ENCODE peak calls at places on chromosomes 16 and 17, in seven cellular contexts. P is HCEC 1CT; X is GM12892; H is lung; D is psoas muscle; C is effector CD4-positive, alpha-beta T cell; Z is EH. M is an unnamed sample.

GRCh38 chr17:3754458-3755334 is 31.0 kb downstream of the HASPIN start:
- DNase-seq in Z (no peak), C (peak), X (peak), P (no peak), H (peak), D (no peak), M (peak)

GRCh38 chr17:77831497-77832179 is 126.9 kb upstream of the TNRC6C start:
- DNase-seq in C (no peak), D (peak), Z (peak), P (peak), X (no peak), H (no peak), M (no peak)

GRCh38 chr17:27577884-27578717 is 52.9 kb upstream of the LGALS9 start:
- DNase-seq in H (no peak), D (no peak), Z (peak), P (no peak), C (no peak), X (no peak), M (no peak)

GRCh38 chr17:351436-351713 is 1.2 kb downstream of the RPH3AL start:
- DNase-seq in C (no peak), X (no peak), D (no peak), Z (no peak), H (no peak), P (no peak), M (no peak)

GRCh38 chr16:525520-526180 is 1.9 kb upstream of the CAPN15 start:
- DNase-seq in D (no peak), X (no peak), H (no peak), Z (peak), P (peak), C (peak), M (peak)

GRCh38 chr17:45110676-45111611 is 21.4 kb downstream of the PLCD3 start:
- DNase-seq in P (no peak), C (no peak), D (peak), H (no peak), Z (peak), X (no peak), M (no peak)

GRCh38 chr17:8556074-8556473 is 74.5 kb downstream of the MYH10 start:
- DNase-seq in H (no peak), X (no peak), C (no peak), D (no peak), P (no peak), Z (peak), M (no peak)

GRCh38 chr16:27547134-27547533 is 2.6 kb downstream of the GTF3C1 start:
- DNase-seq in H (no peak), C (no peak), P (peak), D (no peak), X (no peak), Z (peak), M (no peak)

GRCh38 chr17:77433385-77434135 is 292.8 kb downstream of the SEC14L1 start:
- DNase-seq in P (no peak), C (no peak), Z (peak), D (no peak), H (no peak), X (no peak), M (no peak)

GRCh38 chr16:67001159-67001486 is 12.7 kb downstream of the CES4A start:
- DNase-seq in D (no peak), Z (no peak), C (no peak), P (no peak), H (no peak), X (no peak), M (no peak)

GRCh38 chr17:77076046-77076882 is 64.5 kb upstream of the SEC14L1 start:
- DNase-seq in Z (peak), H (no peak), P (no peak), C (no peak), D (no peak), X (no peak), M (no peak)

M was measured in central memory CD4-positive, alpha-beta T cell.